ENCODE peak calls at places on chromosomes 1 and 21, in seven cellular contexts. I is GM23338, H is OCI-LY7, T is PC-3, K is hepatocyte, C is MM.1S, U is HCT116. S is an unnamed sample.

GRCh38 chr1:40766017-40766416 is 17.6 kb upstream of the KCNQ4 start:
- DNase-seq in I (no peak), H (no peak), T (no peak), K (no peak), C (no peak), U (no peak), S (no peak)

GRCh38 chr21:43757601-43758000 is 18.5 kb downstream of the CSTB start:
- DNase-seq in I (no peak), H (no peak), T (no peak), K (no peak), C (no peak), U (no peak), S (no peak)

GRCh38 chr1:228415853-228416216 is 826 bp downstream of the TRIM17 start:
- DNase-seq in I (no peak), H (no peak), T (no peak), K (no peak), C (no peak), U (no peak), S (no peak)

GRCh38 chr1:96721382-96722160 is at the start of gene PTBP2:
- DNase-seq in I (peak), H (peak), T (peak), K (peak), C (peak), U (peak), S (peak)

GRCh38 chr1:9842073-9842711 is 18.4 kb upstream of the CLSTN1 start:
- DNase-seq in I (no peak), H (no peak), T (no peak), K (peak), C (no peak), U (no peak), S (no peak)

GRCh38 chr1:13813398-13814012 is 113.5 kb downstream of the PRDM2 start:
- DNase-seq in I (peak), H (peak), T (no peak), K (peak), C (no peak), U (no peak), S (peak)

GRCh38 chr1:81978945-81979344 is 178.2 kb downstream of the ADGRL2 start:
- DNase-seq in I (peak), H (no peak), T (no peak), K (no peak), C (no peak), U (no peak), S (peak)

GRCh38 chr1:58358311-58358710 is 188.2 kb downstream of the OMA1 start:
- DNase-seq in I (peak), H (no peak), T (peak), K (peak), C (no peak), U (no peak), S (no peak)

GRCh38 chr1:109229531-109230127 is 15.9 kb downstream of the SARS1 start:
- DNase-seq in I (peak), H (no peak), T (no peak), K (no peak), C (no peak), U (no peak), S (peak)

GRCh38 chr1:231724876-231725647 is 98.5 kb downstream of the DISC1 start:
- DNase-seq in I (peak), H (peak), T (peak), K (peak), C (peak), U (peak), S (peak)

GRCh38 chr1:231869364-231869763 is 242.8 kb downstream of the DISC1 start:
- DNase-seq in I (no peak), H (peak), T (no peak), K (no peak), C (peak), U (no peak), S (no peak)

GRCh38 chr1:45802343-45803298 is 791 bp upstream of the MAST2 start:
- DNase-seq in I (peak), H (peak), T (peak), K (peak), C (peak), U (peak), S (peak)

GRCh38 chr1:151716771-151717631 is at the start of gene CELF3:
- DNase-seq in I (peak), H (no peak), T (no peak), K (peak), C (peak), U (no peak), S (peak)

GRCh38 chr1:40978886-40979240 is 633 bp upstream of the CTPS1 start:
- DNase-seq in I (peak), H (no peak), T (no peak), K (no peak), C (no peak), U (no peak), S (peak)

GRCh38 chr1:161502641-161503393 is 2.4 kb upstream of the FCGR2A start:
- DNase-seq in I (no peak), H (no peak), T (peak), K (no peak), C (no peak), U (no peak), S (no peak)

GRCh38 chr1:47703981-47704596 is 266.2 kb downstream of the FOXD2 start:
- DNase-seq in I (no peak), H (no peak), T (peak), K (no peak), C (no peak), U (peak), S (no peak)

GRCh38 chr1:151106891-151107290 is 36.3 kb downstream of the GABPB2 start:
- DNase-seq in I (no peak), H (no peak), T (peak), K (no peak), C (no peak), U (no peak), S (no peak)

DNA sequence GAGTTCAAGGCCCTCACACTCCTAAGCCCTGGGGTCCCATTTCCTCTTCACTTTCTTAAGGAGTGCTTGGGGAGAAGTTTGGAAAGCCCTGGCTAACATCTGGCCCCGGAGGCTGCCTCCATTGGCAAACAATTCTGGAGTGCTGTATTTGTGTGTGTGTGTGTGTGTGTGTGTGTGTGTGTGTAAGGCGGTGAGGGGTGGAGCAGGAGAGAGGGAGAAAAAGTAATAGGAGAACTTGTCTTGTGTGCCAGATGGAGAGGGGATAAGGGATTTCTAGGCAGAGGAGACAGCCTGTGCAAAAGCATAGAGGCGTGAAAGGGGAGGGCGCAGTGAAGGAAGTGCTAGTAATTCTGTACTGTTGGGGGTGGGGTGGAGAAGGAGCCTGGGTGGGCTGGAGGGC is 609 bp upstream of the TRIM62 start:
- DNase-seq in I (peak), H (no peak), T (no peak), K (peak), C (no peak), U (no peak), S (peak)
- TF ChIP-seq EZH2phosphoT487 in I (no peak), H (no peak), T (no peak), K (no peak), C (no peak), U (no peak), S (no peak)

DNA sequence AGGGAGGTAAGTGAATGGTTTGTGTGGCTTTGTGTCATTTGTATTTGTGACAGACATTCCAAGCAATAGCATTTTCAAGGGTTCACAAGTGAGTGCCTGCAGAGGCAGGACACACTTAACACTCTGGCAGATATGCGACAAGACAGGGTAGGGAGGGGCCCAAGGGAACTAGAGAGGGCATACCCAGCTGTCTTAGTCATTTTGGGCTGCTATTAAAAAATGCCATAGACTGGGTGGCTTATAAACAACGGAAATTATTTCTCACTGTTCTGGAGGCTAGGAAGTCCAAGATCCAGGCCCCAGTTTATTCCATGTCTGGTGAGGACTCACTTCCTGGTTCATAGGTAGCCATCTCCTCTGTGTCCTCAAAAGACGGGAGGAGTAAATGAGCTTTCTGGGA is 137.4 kb downstream of the FGGY start:
- DNase-seq in I (no peak), H (no peak), T (peak), K (no peak), C (no peak), U (no peak), S (no peak)
- H2AFZ ChIP-seq in I (no peak), H (no peak), T (peak), K (no peak), C (no peak), U (no peak), S (no peak)

DNA sequence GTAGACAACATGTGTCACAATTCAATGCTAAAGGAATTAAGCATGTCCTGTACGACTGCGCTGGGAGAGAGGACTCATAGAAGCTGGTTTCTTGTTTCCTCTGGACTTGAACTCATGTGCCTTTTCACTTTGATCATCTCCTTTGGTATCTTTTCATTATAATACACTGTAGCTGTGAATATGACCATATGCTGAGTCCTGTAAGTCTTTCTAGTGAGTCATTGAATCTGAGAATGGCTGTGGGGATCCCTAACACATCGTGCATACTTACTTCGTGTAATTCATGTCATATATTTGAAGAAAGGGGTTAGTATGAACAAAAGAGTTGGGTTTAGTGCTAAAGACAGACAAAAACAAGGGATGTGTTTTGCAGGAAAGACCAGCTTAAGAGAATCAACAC is 148.1 kb upstream of the RUNX1 start:
- DNase-seq in I (no peak), H (no peak), T (peak), K (no peak), C (no peak), U (no peak), S (no peak)
- TF ChIP-seq EZH2phosphoT487 in I (no peak), H (no peak), T (no peak), K (no peak), C (no peak), U (no peak), S (no peak)

GRCh38 chr21:45588086-45588825 is 46.0 kb upstream of the SLC19A1 start:
- DNase-seq in I (no peak), H (no peak), T (no peak), K (no peak), C (no peak), U (no peak), S (no peak)

GRCh38 chr21:45590726-45591618 is 48.7 kb upstream of the SLC19A1 start:
- DNase-seq in I (peak), H (peak), T (peak), K (no peak), C (no peak), U (no peak), S (no peak)

GRCh38 chr21:45588861-45589491 is 46.7 kb upstream of the SLC19A1 start:
- DNase-seq in I (no peak), H (no peak), T (no peak), K (no peak), C (no peak), U (no peak), S (no peak)

GRCh38 chr21:45590246-45590725 is 48.0 kb upstream of the SLC19A1 start:
- DNase-seq in I (peak), H (peak), T (peak), K (peak), C (peak), U (no peak), S (peak)

GRCh38 chr21:45589686-45590245 is 47.5 kb upstream of the SLC19A1 start:
- DNase-seq in I (peak), H (no peak), T (no peak), K (no peak), C (no peak), U (no peak), S (no peak)
- H2AFZ ChIP-seq in I (peak), H (no peak), T (no peak), K (peak), C (no peak), U (no peak), S (peak)

DNA sequence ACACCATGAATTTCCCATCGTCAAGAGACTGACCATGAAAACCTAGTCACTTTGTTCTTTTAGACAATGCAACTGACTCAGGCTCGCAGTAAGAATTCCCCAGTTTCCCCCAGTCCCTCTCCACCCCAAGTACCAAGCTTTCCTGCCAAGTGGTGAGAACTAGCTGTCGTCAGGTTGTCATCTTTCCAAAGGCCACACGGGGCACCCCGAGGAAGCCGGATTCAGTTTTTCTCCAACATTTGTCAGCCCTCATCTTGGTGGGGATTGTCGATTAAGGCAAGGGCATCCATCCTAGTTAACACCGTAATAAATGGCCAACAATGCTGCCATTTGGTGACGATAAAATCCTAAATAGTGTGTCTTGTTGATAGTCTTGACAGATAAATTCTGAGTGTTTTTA is 56.0 kb upstream of the PROX1 start:
- DNase-seq in I (peak), H (no peak), T (peak), K (no peak), C (no peak), U (peak), S (peak)
- TF ChIP-seq EZH2phosphoT487 in I (no peak), H (no peak), T (no peak), K (no peak), C (no peak), U (no peak), S (no peak)

DNA sequence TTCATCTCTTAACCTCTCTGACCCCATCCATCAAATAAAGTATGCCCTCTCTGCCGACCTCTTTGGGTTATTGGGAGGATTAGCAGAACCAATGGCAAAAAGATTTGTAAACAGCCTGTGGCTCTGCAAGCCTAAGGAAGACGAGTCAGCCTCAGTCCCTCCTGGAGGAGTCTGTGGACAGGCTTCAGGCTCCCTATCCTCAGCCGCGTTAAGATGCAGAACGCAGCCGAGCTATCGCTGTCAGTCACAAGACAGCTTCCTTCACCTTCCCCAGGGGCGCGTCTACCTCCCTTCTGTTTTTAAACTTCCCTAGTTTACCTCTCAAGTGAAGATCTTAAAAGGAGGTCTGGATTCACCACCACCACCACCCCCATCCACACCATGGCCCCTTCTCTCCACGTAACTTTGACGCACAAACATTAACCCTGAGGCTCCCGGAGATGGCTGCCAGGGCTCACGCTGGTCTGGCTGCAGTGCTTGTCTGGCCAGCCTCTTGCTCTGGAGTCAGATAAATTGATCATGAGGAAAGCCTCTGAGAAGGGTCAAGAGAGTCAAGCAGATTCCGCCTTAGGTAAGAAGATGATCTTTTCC is 767 bp downstream of the CAMK1G start:
- DNase-seq in I (no peak), H (no peak), T (no peak), K (no peak), C (no peak), U (no peak), S (peak)
- H2AFZ ChIP-seq in I (peak), H (no peak), T (no peak), K (no peak), C (no peak), U (no peak), S (peak)

GRCh38 chr1:87450615-87451209 is 122.0 kb downstream of the LMO4 start:
- DNase-seq in I (peak), H (peak), T (peak), K (peak), C (peak), U (no peak), S (peak)

GRCh38 chr1:87451229-87451900 is 122.7 kb downstream of the LMO4 start:
- DNase-seq in I (no peak), H (no peak), T (no peak), K (no peak), C (no peak), U (no peak), S (no peak)

GRCh38 chr1:87452648-87453047 is 124.0 kb downstream of the LMO4 start:
- DNase-seq in I (no peak), H (no peak), T (no peak), K (no peak), C (no peak), U (no peak), S (no peak)

GRCh38 chr1:87450136-87450535 is 121.5 kb downstream of the LMO4 start:
- DNase-seq in I (no peak), H (no peak), T (no peak), K (no peak), C (no peak), U (no peak), S (no peak)

DNA sequence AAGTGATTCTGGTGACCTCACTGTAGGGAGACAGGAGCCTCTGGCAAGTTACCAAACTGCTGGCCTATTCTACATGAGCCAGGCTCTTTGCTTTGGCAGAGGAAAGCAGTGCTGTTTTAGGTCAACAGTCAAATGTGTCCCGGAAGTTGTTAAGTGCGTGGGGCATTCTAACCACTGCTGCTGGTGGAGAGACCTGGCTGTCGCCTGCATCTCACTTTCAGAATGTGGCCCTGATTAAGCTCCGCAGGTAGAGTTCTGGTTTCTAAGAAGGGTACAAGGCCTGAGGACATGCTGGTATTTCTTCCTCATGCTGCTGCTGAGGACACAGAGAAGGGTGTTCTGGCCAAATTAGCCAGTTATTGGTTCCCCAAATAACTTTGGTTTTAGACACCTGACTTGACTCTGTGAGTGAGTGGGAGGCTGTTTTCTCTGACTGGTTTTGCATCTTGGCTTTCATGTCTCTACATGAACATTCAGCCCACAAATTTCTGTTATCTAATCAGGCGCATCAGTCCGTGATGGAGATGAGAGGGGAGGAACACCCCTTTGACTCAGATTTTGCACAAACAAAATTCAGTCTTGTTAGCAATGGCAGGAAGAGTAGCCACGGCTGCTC is 120.8 kb downstream of the LMO4 start:
- DNase-seq in I (no peak), H (peak), T (peak), K (peak), C (peak), U (no peak), S (no peak)
- TF ChIP-seq EZH2phosphoT487 in I (no peak), H (no peak), T (no peak), K (no peak), C (no peak), U (no peak), S (no peak)

GRCh38 chr1:23331713-23332112 is 12.4 kb downstream of the HNRNPR start:
- DNase-seq in I (no peak), H (no peak), T (no peak), K (no peak), C (no peak), U (no peak), S (no peak)
- H2AFZ ChIP-seq in I (no peak), H (no peak), T (no peak), K (no peak), C (no peak), U (no peak), S (no peak)

GRCh38 chr1:89990976-89991831 is 3.7 kb upstream of the ZNF326 start:
- DNase-seq in I (no peak), H (peak), T (peak), K (no peak), C (no peak), U (no peak), S (no peak)
- TF ChIP-seq EZH2phosphoT487 in I (no peak), H (no peak), T (no peak), K (no peak), C (no peak), U (no peak), S (no peak)

GRCh38 chr1:61423643-61424042 is 301.3 kb downstream of the TM2D1 start:
- DNase-seq in I (no peak), H (no peak), T (no peak), K (no peak), C (no peak), U (no peak), S (no peak)

GRCh38 chr1:61420243-61420642 is 304.7 kb downstream of the TM2D1 start:
- DNase-seq in I (no peak), H (no peak), T (no peak), K (no peak), C (peak), U (no peak), S (no peak)

GRCh38 chr1:61420909-61421835 is 303.8 kb downstream of the TM2D1 start:
- DNase-seq in I (no peak), H (no peak), T (no peak), K (no peak), C (no peak), U (no peak), S (no peak)

GRCh38 chr1:61419681-61420080 is 305.3 kb downstream of the TM2D1 start:
- DNase-seq in I (no peak), H (no peak), T (no peak), K (no peak), C (no peak), U (no peak), S (no peak)

DNA sequence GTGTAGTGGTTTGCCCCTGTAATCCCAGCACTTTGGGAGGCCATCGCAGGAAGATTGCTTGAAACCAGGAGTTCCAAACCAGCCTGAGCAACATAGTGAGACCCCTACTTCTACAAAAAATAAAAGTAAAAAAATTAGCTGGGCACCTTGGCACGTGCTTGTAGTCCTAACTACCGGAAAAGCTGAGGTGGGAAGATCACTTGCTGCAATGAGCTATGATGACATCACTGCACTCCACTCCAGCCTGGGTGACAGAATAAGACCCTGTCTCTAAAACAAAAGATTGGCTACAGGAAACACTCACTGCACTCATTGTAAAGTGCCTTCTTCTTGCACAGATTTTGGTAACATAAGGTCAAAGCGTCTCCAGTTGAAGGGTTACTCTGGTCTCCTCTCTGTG is 305.8 kb downstream of the TM2D1 start:
- DNase-seq in I (no peak), H (no peak), T (no peak), K (no peak), C (no peak), U (no peak), S (no peak)
- H2AFZ ChIP-seq in I (no peak), H (no peak), T (no peak), K (no peak), C (peak), U (no peak), S (no peak)